ENCODE peak calls at places on chromosomes 11 and 22, in five cellular contexts. S, O, B, U and H are unnamed samples. For H3K4me1 and H3K36me3, the result is how much of the 10 kb centered on the place peaks cover.

GRCh38 chr11:115607621-115608191 is 103.5 kb upstream of the CADM1 start:
- DNase-seq in S (no peak), O (no peak), B (no peak), U (no peak), H (no peak)

GRCh38 chr11:102802341-102802740 is 4.4 kb upstream of the MMP1 start:
- DNase-seq in S (no peak), O (no peak), B (peak), U (no peak), H (no peak)

GRCh38 chr11:133930767-133931448 is 25.9 kb downstream of the IGSF9B start:
- DNase-seq in S (no peak), O (no peak), B (no peak), U (no peak), H (no peak)

GRCh38 chr11:57214087-57214395 is 23.0 kb downstream of the APLNR start:
- DNase-seq in S (no peak), O (no peak), B (peak), U (no peak), H (no peak)

GRCh38 chr11:65329944-65330403 is 3.7 kb upstream of the DPF2 start:
- DNase-seq in S (no peak), O (peak), B (peak), U (peak), H (peak)

GRCh38 chr11:27061078-27061477 is 20.5 kb downstream of the BBOX1 start:
- DNase-seq in S (no peak), O (no peak), B (no peak), U (no peak), H (no peak)

GRCh38 chr11:23976369-23976768 is 520.5 kb upstream of the LUZP2 start:
- DNase-seq in S (no peak), O (no peak), B (peak), U (no peak), H (no peak)

GRCh38 chr11:299081-299891 is at the start of gene IFITM5:
- DNase-seq in S (no peak), O (no peak), B (no peak), U (no peak), H (no peak)

GRCh38 chr11:129945377-129945776 is 50.0 kb upstream of the NFRKB start:
- DNase-seq in S (no peak), O (no peak), B (no peak), U (no peak), H (no peak)

GRCh38 chr22:30868663-30869385 is 99.8 kb downstream of the MORC2 start:
- DNase-seq in S (no peak), O (peak), B (peak), U (no peak), H (no peak)

GRCh38 chr11:2517016-2517385 is 72.2 kb downstream of the KCNQ1 start:
- DNase-seq in S (no peak), O (peak), B (no peak), U (peak), H (no peak)

GRCh38 chr11:133787379-133788103 is 57.8 kb downstream of the SPATA19 start:
- DNase-seq in S (no peak), O (no peak), B (no peak), U (no peak), H (no peak)

GRCh38 chr11:14055936-14056335 is 93.4 kb downstream of the SPON1 start:
- DNase-seq in S (no peak), O (no peak), B (no peak), U (no peak), H (no peak)

GRCh38 chr22:29784451-29785361 is 17.5 kb downstream of the UQCR10 start:
- DNase-seq in S (no peak), O (no peak), B (peak), U (no peak), H (no peak)

GRCh38 chr11:114479331-114479730 is 40.1 kb downstream of the REXO2 start:
- DNase-seq in S (no peak), O (no peak), B (peak), U (no peak), H (no peak)

GRCh38 chr11:68463714-68464113 is 3.2 kb downstream of the PPP6R3 start:
- DNase-seq in S (no peak), O (no peak), B (no peak), U (no peak), H (no peak)
- H3K4me1 ChIP-seq in S (half or more), O (under half), B (under half), U (half or more), H (under half)

DNA sequence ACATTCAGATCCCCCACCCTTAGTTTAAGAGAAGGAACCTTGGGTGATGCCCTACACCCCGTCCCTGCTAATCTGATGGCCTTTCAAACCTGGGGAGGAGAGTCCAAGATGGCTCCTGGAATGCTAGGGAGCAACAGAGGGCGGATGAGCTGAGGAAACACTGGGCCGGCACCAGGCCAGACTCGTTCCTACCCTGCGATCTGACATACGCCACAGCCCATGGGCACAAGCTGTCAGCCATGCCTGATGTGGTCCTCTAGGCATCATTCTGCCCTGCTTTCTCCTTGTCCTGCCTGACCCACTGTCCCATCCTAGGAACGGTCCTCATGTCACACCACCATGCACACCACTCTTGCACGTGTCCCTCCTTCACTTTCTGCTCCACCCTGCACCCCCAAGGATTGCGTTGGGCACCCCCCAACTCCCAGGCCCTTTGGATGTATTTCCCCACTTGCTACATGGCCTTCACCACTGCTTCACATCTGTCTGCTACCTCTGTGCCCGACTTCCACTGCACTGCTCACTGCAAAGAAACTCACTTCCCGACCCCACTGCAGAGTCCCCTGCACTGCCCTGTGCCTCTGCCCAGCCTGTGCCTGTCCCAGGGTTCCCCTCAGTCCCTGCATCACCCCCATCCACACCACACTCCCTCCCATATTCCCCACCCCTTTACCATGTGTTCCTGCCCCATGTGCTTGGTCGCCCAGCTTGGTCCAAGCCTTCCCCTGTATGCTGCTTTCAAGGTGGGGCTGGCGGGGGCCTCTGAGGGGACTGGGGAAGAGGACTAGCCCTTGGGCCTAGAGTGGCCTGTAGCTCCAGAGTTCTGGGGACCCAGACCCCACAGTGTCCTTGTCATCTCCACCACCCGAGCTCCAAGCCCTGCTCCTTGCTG is 29.2 kb downstream of the USP35 start:
- DNase-seq in S (no peak), O (peak), B (no peak), U (peak), H (no peak)
- H3K36me3 ChIP-seq in S (half or more), O (under half), B (half or more), U (under half), H (under half)

GRCh38 chr11:73976451-73977151 is 6.0 kb downstream of the UCP2 start:
- DNase-seq in S (no peak), O (peak), B (no peak), U (no peak), H (no peak)

GRCh38 chr11:73972187-73972586 is 10.5 kb downstream of the UCP2 start:
- DNase-seq in S (no peak), O (peak), B (no peak), U (no peak), H (no peak)

GRCh38 chr11:73975479-73975757 is 7.2 kb downstream of the UCP2 start:
- DNase-seq in S (no peak), O (peak), B (no peak), U (no peak), H (no peak)

GRCh38 chr11:73972620-73973449 is 9.8 kb downstream of the UCP2 start:
- DNase-seq in S (no peak), O (peak), B (no peak), U (no peak), H (no peak)

GRCh38 chr11:73974611-73975478 is 7.8 kb downstream of the UCP2 start:
- DNase-seq in S (no peak), O (peak), B (no peak), U (no peak), H (no peak)
- H3K4me1 ChIP-seq in S (under half), O (under half), B (under half), U (half or more), H (half or more)

DNA sequence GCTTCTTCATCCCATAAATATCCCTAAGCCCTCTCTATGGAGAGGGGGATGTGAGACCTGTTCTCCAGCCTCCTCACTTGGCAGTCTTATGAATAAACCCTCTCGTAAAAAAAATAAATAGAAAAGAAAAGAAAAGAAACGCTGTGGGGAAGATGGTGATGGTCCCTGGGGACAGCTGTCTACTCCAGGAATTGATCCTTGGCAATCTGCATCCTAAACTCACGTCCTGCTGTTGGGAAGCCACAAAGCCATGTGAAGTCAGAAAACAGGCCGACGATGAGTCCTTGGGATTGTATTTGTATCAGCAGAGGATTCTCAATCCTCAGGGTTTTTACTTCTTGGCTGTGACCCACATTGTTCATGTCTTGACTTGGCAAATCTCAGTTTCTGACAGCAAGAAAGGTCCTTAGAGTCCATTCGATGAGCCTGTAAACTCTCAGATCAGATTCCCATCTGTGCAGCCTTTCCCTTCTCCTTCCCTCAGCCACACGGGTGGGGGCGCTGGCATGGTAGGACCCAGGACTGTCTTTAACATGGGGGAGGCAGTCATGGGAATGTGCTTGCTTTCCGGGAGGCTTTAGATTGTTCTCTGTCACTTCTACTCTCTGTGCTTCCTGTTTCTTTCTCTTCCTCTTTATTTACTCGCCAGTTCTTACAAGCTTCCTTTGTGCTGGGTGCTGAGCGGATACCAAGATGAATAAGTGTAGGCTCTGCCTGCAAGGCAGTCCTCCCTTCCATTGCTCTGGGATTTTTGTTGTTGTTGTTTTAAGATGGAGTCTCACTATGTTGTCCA is 24.9 kb downstream of the TCP11L1 start:
- DNase-seq in S (no peak), O (no peak), B (no peak), U (no peak), H (no peak)
- H3K36me3 ChIP-seq in S (half or more), O (under half), B (under half), U (under half), H (under half)

DNA sequence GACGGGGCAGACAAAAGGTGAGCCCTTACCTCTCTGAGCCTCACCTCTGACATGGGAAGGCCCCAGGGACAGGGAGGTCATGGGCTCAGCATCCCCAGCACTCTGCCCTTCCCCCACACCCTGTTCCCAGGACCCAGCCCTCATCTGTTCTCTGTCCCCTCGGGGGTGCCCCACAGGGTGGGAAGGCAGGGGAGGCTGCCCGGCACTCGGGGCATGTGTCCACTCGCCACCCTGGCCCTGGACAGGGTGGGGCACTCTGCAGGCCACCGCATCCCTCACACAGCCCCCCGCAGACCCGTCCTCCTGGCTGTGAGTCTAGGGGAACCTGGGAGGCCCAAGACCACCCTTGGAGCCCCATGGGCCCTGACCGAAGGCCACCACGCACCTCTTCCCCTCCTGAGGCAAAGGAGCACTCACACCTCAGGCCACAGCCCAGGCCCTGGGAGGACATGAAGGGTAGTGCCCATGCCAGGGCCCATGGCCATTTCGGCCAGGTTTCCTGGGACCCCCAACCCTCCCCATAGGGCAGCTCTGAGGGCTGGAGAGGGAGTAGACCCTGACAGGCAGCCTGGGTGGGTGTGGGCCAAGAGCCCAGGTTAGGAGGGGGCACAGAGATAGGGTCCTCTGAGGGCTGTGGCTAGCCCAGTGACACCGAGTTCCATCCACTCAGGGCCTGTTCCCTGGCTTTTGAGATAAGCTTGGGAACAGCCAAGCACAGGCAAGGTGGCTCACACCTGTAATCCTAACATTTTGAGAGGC is 193.1 kb downstream of the IGLL1 start:
- DNase-seq in S (no peak), O (no peak), B (no peak), U (no peak), H (no peak)
- H3K4me1 ChIP-seq in S (under half), O (under half), B (under half), U (under half), H (under half)

GRCh38 chr11:126307706-126308105 is 3.8 kb downstream of the DCPS start:
- DNase-seq in S (no peak), O (no peak), B (peak), U (no peak), H (no peak)

GRCh38 chr11:126308271-126308671 is 4.4 kb downstream of the DCPS start:
- DNase-seq in S (no peak), O (no peak), B (no peak), U (no peak), H (no peak)

GRCh38 chr11:126303623-126304456 is at the start of gene DCPS:
- DNase-seq in S (peak), O (peak), B (peak), U (peak), H (peak)

GRCh38 chr11:126305699-126306098 is 1.8 kb downstream of the DCPS start:
- DNase-seq in S (no peak), O (no peak), B (no peak), U (no peak), H (no peak)

DNA sequence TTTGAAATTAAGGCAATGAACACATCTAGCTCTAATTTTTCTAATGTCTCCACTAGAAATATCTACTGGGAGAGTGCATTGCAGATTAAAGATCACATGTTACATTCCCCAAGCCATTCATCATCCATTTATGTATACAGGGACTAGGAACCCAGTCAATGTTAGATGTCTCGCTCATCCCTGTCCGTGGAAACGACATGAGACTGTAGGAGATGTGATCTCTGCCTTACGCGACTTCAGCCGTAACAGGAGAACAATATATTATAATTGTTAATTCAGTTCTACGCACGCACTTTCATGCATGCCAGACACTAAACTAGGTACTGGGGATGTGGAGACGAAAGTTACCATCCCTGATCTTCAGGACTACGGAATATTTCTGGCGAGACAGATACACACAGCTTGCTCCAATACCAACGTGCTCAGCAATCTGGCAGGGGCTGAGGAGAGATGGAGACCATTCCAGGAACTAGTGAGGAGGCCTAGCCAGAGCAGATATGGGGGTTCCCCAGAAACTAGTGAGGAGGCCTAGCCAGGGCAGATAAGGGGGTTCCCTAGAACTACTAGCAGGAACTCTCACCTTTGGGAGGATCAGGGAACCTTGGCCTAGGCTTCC is 705 bp downstream of the DCPS start:
- DNase-seq in S (no peak), O (no peak), B (no peak), U (no peak), H (no peak)
- H3K36me3 ChIP-seq in S (under half), O (under half), B (under half), U (under half), H (under half)